ENCODE peak calls at places on chromosome 14, in nine cellular contexts. P is AG10803, A is pancreas, R is endodermal cell, G is lower lobe of right lung, J is tibial nerve, M is ovary, U is left ventricle myocardium inferior, X is lung. L is an unnamed sample.

GRCh38 chr14:97846156-97846555 is 1049.0 kb downstream of the VRK1 start:
- DNase-seq in P (no peak), A (no peak), R (no peak), G (no peak), J (no peak), M (no peak), U (no peak), X (no peak), L (no peak)

GRCh38 chr14:44657688-44658388 is 150.8 kb upstream of the FSCB start:
- DNase-seq in P (no peak), A (no peak), R (peak), G (no peak), J (no peak), M (no peak), U (no peak), X (no peak), L (no peak)

GRCh38 chr14:71474291-71474690 is 457.9 kb upstream of the RGS6 start:
- DNase-seq in P (no peak), A (no peak), R (no peak), G (no peak), J (no peak), M (no peak), U (no peak), X (no peak), L (no peak)

GRCh38 chr14:21264025-21264801 is 5.0 kb downstream of the HNRNPC start:
- DNase-seq in P (peak), A (no peak), R (no peak), G (no peak), J (no peak), M (no peak), U (no peak), X (no peak), L (no peak)

GRCh38 chr14:72894623-72895378 is 900 bp upstream of the DPF3 start:
- DNase-seq in P (no peak), A (no peak), R (peak), G (no peak), J (no peak), M (no peak), U (peak), X (no peak), L (no peak)

GRCh38 chr14:71591929-71592328 is 340.3 kb upstream of the RGS6 start:
- DNase-seq in P (peak), A (no peak), R (no peak), G (no peak), J (no peak), M (no peak), U (no peak), X (no peak), L (no peak)

GRCh38 chr14:99809376-99809775 is 16.2 kb downstream of the EML1 start:
- DNase-seq in P (peak), A (no peak), R (no peak), G (no peak), J (peak), M (peak), U (peak), X (peak), L (no peak)

GRCh38 chr14:68947802-68948201 is 31.3 kb downstream of the ACTN1 start:
- DNase-seq in P (peak), A (peak), R (no peak), G (no peak), J (peak), M (peak), U (peak), X (no peak), L (no peak)

DNA sequence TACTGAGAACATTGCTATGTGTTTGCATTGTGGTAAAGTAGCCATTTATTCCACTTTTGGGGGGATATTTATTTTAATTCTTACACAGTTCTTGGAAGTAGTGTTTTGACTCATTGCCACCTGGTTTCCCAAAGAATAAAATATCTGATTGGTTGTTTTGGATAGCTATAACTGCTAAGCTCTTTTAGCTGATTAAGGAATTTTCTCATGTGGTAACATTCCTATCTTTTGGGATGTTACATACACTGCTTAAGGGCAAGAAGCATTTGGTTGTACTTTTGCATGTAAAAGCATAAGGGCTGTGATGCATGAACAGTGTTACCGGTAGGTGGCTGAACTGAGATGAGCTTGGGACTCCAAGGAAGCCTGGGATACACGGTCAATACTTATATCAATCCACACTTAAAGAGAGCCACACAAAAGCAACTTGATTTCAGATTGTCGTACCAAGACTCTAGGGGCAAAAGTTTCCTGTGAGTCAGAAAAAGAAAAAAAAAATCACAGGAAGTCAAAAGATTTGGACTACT is 71.4 kb upstream of the PRKD1 start:
- DNase-seq in P (no peak), A (no peak), R (no peak), G (no peak), J (no peak), M (no peak), U (no peak), X (no peak), L (no peak)
- TF ChIP-seq CTCF in P (no peak), A (no peak), R (peak), G (no peak), J (no peak), M (no peak), U (no peak), X (no peak), L (no peak)

DNA sequence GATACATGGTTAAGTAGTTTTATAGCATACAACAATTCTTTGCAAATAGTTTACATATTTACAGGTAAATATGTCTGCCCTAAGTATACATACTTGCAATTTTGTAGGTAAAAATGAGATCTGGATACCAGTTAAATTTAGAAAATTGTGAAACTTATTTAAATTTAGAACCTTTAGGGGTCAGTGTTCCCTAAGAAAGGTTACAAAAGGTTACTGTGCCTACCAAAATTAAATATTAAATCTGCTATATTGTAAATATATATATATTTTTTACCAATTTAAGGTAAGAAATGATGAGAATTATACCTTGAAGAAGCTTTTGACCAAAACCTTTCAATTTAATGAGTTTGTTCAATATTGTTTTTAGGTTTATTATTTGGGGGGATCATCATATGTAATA is 54.0 kb downstream of the MIPOL1 start:
- DNase-seq in P (no peak), A (no peak), R (no peak), G (no peak), J (no peak), M (no peak), U (no peak), X (no peak), L (no peak)
- TF ChIP-seq CTCF in P (no peak), A (no peak), R (peak), G (no peak), J (no peak), M (no peak), U (no peak), X (no peak), L (peak)

GRCh38 chr14:106044515-106044914 is 518.1 kb downstream of the TMEM121 start:
- DNase-seq in P (no peak), A (no peak), R (no peak), G (no peak), J (no peak), M (no peak), U (no peak), X (no peak), L (no peak)

GRCh38 chr14:106044949-106045596 is 518.7 kb downstream of the TMEM121 start:
- DNase-seq in P (peak), A (no peak), R (peak), G (peak), J (no peak), M (no peak), U (no peak), X (no peak), L (no peak)

GRCh38 chr14:106037380-106037779 is 511.0 kb downstream of the TMEM121 start:
- DNase-seq in P (no peak), A (no peak), R (no peak), G (no peak), J (no peak), M (no peak), U (no peak), X (no peak), L (no peak)

DNA sequence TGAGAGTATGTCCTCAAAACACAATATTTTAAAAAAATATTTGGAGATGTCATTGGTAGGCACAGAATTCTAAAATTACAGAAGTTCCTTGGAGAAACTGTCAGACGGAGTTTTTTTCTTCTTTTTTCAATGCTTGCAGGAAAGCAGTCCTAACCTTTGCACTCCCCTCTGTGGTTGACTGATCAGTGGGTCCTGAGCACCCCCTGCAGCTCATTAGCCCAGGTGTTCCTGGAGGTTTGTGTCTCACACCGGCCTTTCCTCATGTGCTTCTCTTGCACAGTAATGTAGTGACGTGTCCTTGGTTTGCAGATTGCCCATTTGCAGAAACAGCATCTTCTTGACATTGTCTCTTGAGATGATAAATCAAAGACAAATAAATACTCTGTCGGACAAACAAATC is 513.0 kb downstream of the TMEM121 start:
- DNase-seq in P (no peak), A (no peak), R (no peak), G (peak), J (no peak), M (no peak), U (no peak), X (peak), L (no peak)
- TF ChIP-seq CTCF in P (no peak), A (no peak), R (no peak), G (peak), J (no peak), M (no peak), U (no peak), X (no peak), L (no peak)

DNA sequence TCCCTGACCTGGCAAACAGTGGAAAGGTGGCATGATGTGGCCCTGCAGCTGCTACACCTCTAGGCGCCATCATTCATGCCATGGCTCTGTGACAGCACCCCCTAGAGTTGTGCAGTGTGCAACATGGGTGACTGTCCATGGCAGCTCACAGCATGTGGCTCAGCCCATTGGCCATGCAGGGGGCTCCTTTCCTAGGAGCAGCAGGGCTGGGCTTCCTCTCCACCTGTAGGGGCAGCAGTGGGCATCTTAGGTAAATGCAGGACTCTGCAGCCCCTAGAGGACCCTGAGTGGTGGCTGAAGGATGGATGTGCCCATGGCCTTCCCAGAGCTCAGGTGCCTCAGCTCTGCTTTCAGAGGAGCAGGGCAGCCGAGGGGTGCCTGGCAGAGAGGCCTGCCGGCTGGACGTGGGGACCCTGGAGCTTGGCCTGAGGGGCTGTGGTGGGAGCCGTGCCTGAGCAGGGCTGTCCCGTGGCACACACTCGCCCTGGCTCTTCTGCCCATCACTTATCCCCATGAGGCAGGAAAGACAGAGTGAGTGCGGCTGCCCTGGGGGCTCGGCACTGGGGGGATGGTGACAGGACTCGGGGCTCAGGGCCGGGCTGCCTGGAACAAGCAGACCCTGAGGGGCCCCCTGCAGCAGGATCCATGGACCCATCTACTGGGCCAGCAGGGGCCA is 7.4 kb downstream of the ADSS1 start:
- DNase-seq in P (no peak), A (no peak), R (peak), G (no peak), J (no peak), M (no peak), U (no peak), X (no peak), L (no peak)
- TF ChIP-seq CTCF in P (peak), A (no peak), R (peak), G (peak), J (no peak), M (no peak), U (peak), X (no peak), L (peak)

DNA sequence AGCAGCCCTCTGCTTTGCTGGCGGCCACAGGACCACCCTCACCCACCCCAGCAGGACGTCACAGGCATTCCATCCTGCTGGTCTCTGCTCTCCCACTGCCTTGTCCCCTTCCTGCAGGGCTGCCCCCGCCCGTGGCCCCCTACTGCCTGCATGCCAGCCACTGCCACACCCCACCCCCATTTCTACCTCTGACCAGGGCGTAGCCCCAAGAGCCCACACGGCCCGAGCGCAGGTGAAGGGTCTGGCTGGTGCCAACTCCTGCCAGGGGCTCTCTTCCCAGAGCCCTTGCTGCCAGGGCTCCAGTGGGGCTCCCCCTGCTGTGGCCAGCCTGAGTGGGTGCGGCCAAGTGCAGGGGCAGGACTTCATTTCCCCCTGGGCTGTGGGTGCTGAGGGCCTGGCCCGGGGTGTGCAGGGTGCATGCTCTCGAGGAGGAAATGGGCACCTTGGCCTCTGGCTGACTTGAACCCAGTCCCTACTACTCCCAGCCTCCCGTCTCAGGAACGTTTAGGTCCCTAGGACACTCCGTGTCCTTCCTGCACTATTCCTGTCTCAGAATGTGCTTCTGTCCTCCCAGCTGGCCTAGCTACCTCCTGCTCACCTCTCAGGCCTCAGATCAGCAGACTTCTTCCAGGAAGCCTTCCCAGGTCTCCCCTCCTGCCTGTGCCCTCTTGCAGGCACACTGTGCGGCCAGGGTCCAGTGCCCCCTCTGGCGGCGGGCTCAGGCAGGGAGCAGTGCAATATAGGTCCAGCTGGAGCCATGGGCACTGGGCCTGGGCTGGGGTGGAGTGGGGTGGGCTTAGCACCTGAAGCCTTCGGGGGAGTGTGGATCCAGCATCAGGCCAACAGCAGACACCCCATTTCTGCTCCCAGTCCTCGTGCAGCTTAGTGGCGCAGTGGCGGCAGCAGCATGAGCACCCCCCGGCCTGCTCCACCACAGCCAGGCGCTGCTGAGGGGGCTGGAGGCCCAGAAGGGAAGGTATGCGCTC is 1.4 kb downstream of the LBHD2 start:
- DNase-seq in P (no peak), A (peak), R (peak), G (no peak), J (no peak), M (no peak), U (no peak), X (no peak), L (no peak)
- TF ChIP-seq CTCF in P (peak), A (no peak), R (peak), G (no peak), J (no peak), M (no peak), U (peak), X (no peak), L (peak)

GRCh38 chr14:90274808-90275454 is 18.6 kb downstream of the PSMC1 start:
- DNase-seq in P (peak), A (no peak), R (no peak), G (no peak), J (no peak), M (no peak), U (no peak), X (no peak), L (no peak)

GRCh38 chr14:90272523-90272922 is 16.2 kb downstream of the PSMC1 start:
- DNase-seq in P (no peak), A (no peak), R (no peak), G (peak), J (no peak), M (no peak), U (no peak), X (no peak), L (no peak)

GRCh38 chr14:90275455-90275814 is 19.1 kb downstream of the PSMC1 start:
- DNase-seq in P (no peak), A (no peak), R (no peak), G (no peak), J (no peak), M (no peak), U (no peak), X (no peak), L (no peak)

GRCh38 chr14:90273532-90273931 is 17.2 kb downstream of the PSMC1 start:
- DNase-seq in P (no peak), A (no peak), R (no peak), G (no peak), J (no peak), M (no peak), U (no peak), X (no peak), L (no peak)

DNA sequence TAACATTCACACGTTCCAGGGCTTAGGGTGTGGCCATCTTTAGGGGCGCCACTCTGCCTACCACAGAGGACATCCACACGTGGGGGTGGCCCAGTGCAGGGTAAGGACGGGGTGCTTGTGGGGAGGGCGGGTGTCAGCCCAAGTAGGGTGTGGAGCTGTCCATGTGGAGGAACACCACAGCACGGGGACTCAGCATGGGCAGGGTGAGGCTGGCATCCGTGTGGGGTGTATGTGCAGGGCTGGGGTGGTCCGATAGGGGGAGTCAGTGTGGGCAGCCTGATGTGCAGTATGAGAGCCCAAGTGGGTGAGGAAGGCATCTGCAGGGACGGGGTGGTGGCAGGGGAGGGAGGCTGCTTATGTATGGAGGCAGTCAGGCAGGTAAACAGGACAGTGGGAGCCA is 17.7 kb downstream of the PSMC1 start:
- DNase-seq in P (no peak), A (peak), R (peak), G (no peak), J (no peak), M (no peak), U (no peak), X (no peak), L (no peak)
- TF ChIP-seq CTCF in P (peak), A (no peak), R (peak), G (no peak), J (no peak), M (no peak), U (no peak), X (no peak), L (peak)

L was measured in type B pancreatic cell.